ENCODE peak calls at places on chromosomes 12 and 14, in five cellular contexts. One of them, this sample, is unnamed.

GRCh38 chr12:65840793-65841670 is 16.7 kb downstream of the HMGA2 start:
- DNase-seq in A549: no peak
- DNase-seq in IMR-90: no peak
- DNase-seq in adrenal gland: no peak
- DNase-seq in GM12878: no peak
- DNase-seq in this sample: no peak

GRCh38 chr14:104552738-104553125 is 26.8 kb upstream of the C14orf180 start:
- DNase-seq in IMR-90: no peak
- DNase-seq in GM12878: no peak
- DNase-seq in adrenal gland: peak
- DNase-seq in A549: no peak
- DNase-seq in this sample: no peak

GRCh38 chr14:24123465-24124417 is 6.7 kb upstream of the FITM1 start:
- DNase-seq in A549: no peak
- DNase-seq in adrenal gland: no peak
- DNase-seq in GM12878: no peak
- DNase-seq in IMR-90: no peak
- DNase-seq in this sample: no peak

GRCh38 chr12:47028981-47029708 is 50.3 kb upstream of the PCED1B start:
- DNase-seq in A549: no peak
- DNase-seq in GM12878: no peak
- DNase-seq in adrenal gland: no peak
- DNase-seq in IMR-90: no peak
- DNase-seq in this sample: no peak

GRCh38 chr14:55850803-55851202 is 267.4 kb upstream of the PELI2 start:
- DNase-seq in A549: peak
- DNase-seq in adrenal gland: no peak
- DNase-seq in IMR-90: peak
- DNase-seq in GM12878: no peak
- DNase-seq in this sample: no peak

GRCh38 chr12:130016986-130017385 is 113.2 kb upstream of the TMEM132D start:
- DNase-seq in GM12878: no peak
- DNase-seq in IMR-90: no peak
- DNase-seq in adrenal gland: no peak
- DNase-seq in A549: no peak
- DNase-seq in this sample: no peak

GRCh38 chr12:93247313-93248057 is 130.2 kb upstream of the NUDT4 start:
- DNase-seq in A549: no peak
- DNase-seq in GM12878: no peak
- DNase-seq in adrenal gland: peak
- DNase-seq in IMR-90: peak
- DNase-seq in this sample: no peak

GRCh38 chr12:127158385-127159061 is 1108.4 kb upstream of the TMEM132C start:
- DNase-seq in IMR-90: no peak
- DNase-seq in adrenal gland: no peak
- DNase-seq in GM12878: no peak
- DNase-seq in A549: no peak
- DNase-seq in this sample: no peak

GRCh38 chr12:41140117-41140516 is 48.0 kb upstream of the PDZRN4 start:
- DNase-seq in adrenal gland: no peak
- DNase-seq in IMR-90: no peak
- DNase-seq in A549: no peak
- DNase-seq in GM12878: no peak
- DNase-seq in this sample: no peak

GRCh38 chr12:48454675-48455074 is 17.7 kb upstream of the ANP32D start:
- DNase-seq in A549: no peak
- DNase-seq in adrenal gland: no peak
- DNase-seq in GM12878: no peak
- DNase-seq in IMR-90: peak
- DNase-seq in this sample: no peak

GRCh38 chr12:2672863-2673262 is 121.9 kb upstream of the FKBP4 start:
- DNase-seq in adrenal gland: no peak
- DNase-seq in A549: no peak
- DNase-seq in GM12878: no peak
- DNase-seq in IMR-90: no peak
- DNase-seq in this sample: peak

GRCh38 chr12:127230843-127231260 is 1036.1 kb upstream of the TMEM132C start:
- DNase-seq in adrenal gland: no peak
- DNase-seq in IMR-90: peak
- DNase-seq in A549: no peak
- DNase-seq in GM12878: no peak
- DNase-seq in this sample: no peak

DNA sequence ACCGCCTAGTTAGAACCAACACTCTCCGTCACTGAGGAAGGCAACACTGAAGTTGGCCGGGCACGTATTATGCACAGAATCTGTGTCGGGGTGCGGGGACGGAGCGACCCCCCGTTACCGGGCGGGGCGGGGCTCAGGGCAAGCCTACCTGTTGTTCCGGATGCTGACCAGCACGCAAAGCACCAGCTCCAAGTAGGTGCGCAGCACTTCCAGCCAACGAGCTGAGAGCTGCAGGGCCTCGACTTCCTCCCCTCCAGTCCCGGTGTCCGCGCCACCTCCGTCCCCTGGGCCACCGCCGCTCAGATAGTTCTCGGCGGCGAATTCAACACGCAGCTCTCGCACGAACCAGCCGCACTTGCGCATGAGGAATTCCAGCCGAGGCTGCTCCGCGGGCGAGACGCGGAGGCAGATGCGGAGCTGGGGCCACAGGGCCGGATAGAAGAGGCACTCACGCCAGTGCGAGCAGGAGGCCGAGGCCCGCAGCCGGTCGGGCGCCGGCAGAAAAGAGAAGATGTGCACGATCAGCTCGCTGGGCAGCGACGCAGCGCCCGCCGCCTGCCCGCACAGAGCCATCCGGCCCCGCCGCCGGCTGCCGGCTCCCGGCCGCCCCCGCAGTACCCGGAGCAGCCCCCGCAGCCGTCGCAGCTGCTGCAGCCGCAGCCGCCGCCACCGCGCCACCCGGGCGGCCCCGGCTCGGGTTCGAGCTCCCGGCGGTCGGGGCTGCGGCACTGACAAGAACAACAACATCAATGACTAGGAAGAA is 636 bp downstream of the FBXO33 start:
- DNase-seq in A549: peak
- DNase-seq in adrenal gland: peak
- DNase-seq in GM12878: no peak
- DNase-seq in IMR-90: peak
- DNase-seq in this sample: peak
- TF ChIP-seq POLR2A in A549: peak
- TF ChIP-seq POLR2A in adrenal gland: peak
- TF ChIP-seq POLR2A in GM12878: peak
- TF ChIP-seq POLR2A in IMR-90: peak
- TF ChIP-seq POLR2A in this sample: no peak

GRCh38 chr12:119613319-119613936 is 19.9 kb downstream of the TMEM233 start:
- DNase-seq in A549: no peak
- DNase-seq in adrenal gland: peak
- DNase-seq in GM12878: no peak
- DNase-seq in IMR-90: peak
- DNase-seq in this sample: no peak
- TF ChIP-seq POLR2A in A549: no peak
- TF ChIP-seq POLR2A in adrenal gland: no peak
- TF ChIP-seq POLR2A in GM12878: no peak
- TF ChIP-seq POLR2A in IMR-90: no peak
- TF ChIP-seq POLR2A in this sample: no peak

GRCh38 chr12:53986686-53987180 is 1.8 kb downstream of the HOXC10 start:
- DNase-seq in GM12878: no peak
- DNase-seq in IMR-90: no peak
- DNase-seq in adrenal gland: no peak
- DNase-seq in A549: no peak
- DNase-seq in this sample: no peak

GRCh38 chr12:53985358-53985899 is 483 bp downstream of the HOXC10 start:
- DNase-seq in GM12878: no peak
- DNase-seq in A549: no peak
- DNase-seq in IMR-90: no peak
- DNase-seq in adrenal gland: no peak
- DNase-seq in this sample: no peak

GRCh38 chr12:53987748-53988147 is 2.8 kb downstream of the HOXC10 start:
- DNase-seq in GM12878: no peak
- DNase-seq in adrenal gland: no peak
- DNase-seq in A549: no peak
- DNase-seq in IMR-90: no peak
- DNase-seq in this sample: no peak

GRCh38 chr12:53984901-53985357 is at the start of gene HOXC10:
- DNase-seq in GM12878: peak
- DNase-seq in IMR-90: peak
- DNase-seq in adrenal gland: peak
- DNase-seq in A549: peak
- DNase-seq in this sample: peak

DNA sequence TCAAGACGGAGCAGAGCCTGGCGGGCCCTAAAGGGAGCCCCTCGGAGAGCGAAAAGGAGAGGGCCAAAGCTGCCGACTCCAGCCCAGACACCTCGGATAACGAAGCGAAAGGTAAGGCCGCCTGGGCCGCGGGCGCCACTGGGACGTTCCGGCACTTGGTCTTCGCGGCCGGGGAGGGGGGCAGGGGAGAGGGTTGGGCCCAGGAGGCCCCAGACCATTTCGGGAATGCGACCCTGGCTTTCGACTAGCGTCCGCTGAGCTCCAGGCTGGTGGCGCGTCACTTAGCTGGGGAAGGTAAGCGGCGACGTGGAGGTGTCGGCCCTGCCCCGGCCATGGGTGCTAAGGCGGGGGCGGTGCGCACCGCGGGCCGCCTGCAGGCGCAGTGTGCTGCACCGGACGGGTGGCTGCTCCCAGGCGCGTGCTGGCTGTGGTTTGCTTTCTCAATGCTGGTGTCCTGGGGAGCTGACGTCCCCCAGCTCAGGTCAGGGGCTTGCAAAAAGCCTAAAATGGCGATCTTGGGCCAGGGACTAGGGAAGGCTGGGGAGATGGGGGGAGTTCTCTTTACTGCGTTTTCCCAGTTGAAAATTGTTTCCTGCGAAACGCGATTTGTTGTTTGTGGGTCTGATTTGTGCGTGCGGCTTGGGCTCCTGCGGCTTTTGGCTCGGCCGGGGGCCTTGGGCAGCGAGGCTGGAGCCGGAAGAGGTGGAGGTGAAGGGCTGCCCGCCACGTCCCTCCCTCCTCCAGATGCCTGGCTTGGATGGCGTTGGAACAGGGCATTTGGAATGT is 1.1 kb downstream of the HOXC10 start:
- DNase-seq in adrenal gland: no peak
- DNase-seq in A549: no peak
- DNase-seq in IMR-90: no peak
- DNase-seq in GM12878: no peak
- DNase-seq in this sample: no peak
- TF ChIP-seq POLR2A in adrenal gland: no peak
- TF ChIP-seq POLR2A in A549: no peak
- TF ChIP-seq POLR2A in IMR-90: no peak
- TF ChIP-seq POLR2A in GM12878: no peak
- TF ChIP-seq POLR2A in this sample: no peak

GRCh38 chr12:9805883-9806282 is 21.4 kb upstream of the KLRF1 start:
- DNase-seq in adrenal gland: no peak
- DNase-seq in GM12878: no peak
- DNase-seq in A549: no peak
- DNase-seq in IMR-90: no peak
- DNase-seq in this sample: no peak
- TF ChIP-seq POLR2A in adrenal gland: no peak
- TF ChIP-seq POLR2A in GM12878: no peak
- TF ChIP-seq POLR2A in A549: no peak
- TF ChIP-seq POLR2A in IMR-90: no peak
- TF ChIP-seq POLR2A in this sample: no peak

DNA sequence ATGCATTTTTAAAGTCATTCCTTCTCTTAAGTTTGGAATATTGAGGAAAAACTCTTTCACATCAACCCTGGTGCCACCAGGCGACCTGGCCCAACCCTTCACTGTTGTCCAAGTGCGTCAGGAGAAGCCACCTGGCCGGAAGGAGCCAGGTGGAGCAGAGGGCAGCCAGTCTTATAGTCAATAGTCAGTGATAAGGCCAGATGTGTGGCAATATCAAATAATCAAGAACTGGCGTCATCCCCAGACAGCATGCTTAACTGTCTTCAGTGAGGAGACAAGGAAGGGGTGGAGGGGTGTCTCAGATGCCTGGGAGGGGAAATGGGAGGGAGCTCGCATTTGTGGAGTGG is 49.1 kb upstream of the FOS start:
- DNase-seq in GM12878: no peak
- DNase-seq in adrenal gland: no peak
- DNase-seq in A549: no peak
- DNase-seq in IMR-90: no peak
- DNase-seq in this sample: no peak
- TF ChIP-seq POLR2A in GM12878: no peak
- TF ChIP-seq POLR2A in adrenal gland: no peak
- TF ChIP-seq POLR2A in A549: no peak
- TF ChIP-seq POLR2A in IMR-90: no peak
- TF ChIP-seq POLR2A in this sample: no peak